ENCODE peak calls at places on chromosomes 5 and 9, in six cellular contexts. V is brain microvascular endothelial cell, P is ACHN, R is NCI-H524, N is AG04450, A is astrocyte of the spinal cord. Q is an unnamed sample.

GRCh38 chr9:29150606-29151005 is 1577.3 kb upstream of the C9orf72 start:
- DNase-seq in V (no peak), P (no peak), R (no peak), N (no peak), A (peak; percentile 30), Q (no peak)

GRCh38 chr5:55577353-55578060 is 42.7 kb upstream of the PLPP1 start:
- DNase-seq in V (no peak), P (no peak), R (no peak), N (no peak), A (peak; percentile 53), Q (no peak)

GRCh38 chr5:160486573-160486972 is 64.9 kb downstream of the PTTG1 start:
- DNase-seq in V (no peak), P (no peak), R (no peak), N (no peak), A (no peak), Q (no peak)

GRCh38 chr5:67432601-67433000 is 236.0 kb upstream of the CD180 start:
- DNase-seq in V (no peak), P (no peak), R (no peak), N (no peak), A (no peak), Q (no peak)

GRCh38 chr9:88831783-88832407 is 159.4 kb upstream of the S1PR3 start:
- DNase-seq in V (no peak), P (no peak), R (no peak), N (no peak), A (no peak), Q (no peak)

GRCh38 chr9:112869917-112870316 is 20.8 kb downstream of the SLC46A2 start:
- DNase-seq in V (no peak), P (no peak), R (no peak), N (no peak), A (no peak), Q (no peak)

GRCh38 chr9:116459576-116459975 is 227.5 kb upstream of the TRIM32 start:
- DNase-seq in V (no peak), P (no peak), R (no peak), N (no peak), A (no peak), Q (no peak)

GRCh38 chr9:128105538-128106175 is 21.9 kb downstream of the PTGES2 start:
- DNase-seq in V (no peak), P (no peak), R (no peak), N (no peak), A (no peak), Q (no peak)

GRCh38 chr5:65127181-65127901 is 354.4 kb downstream of the ADAMTS6 start:
- DNase-seq in V (peak; percentile 37), P (no peak), R (no peak), N (peak; percentile 85), A (peak; percentile 81), Q (no peak)

GRCh38 chr5:160359816-160360215 is 10.6 kb downstream of the C1QTNF2 start:
- DNase-seq in V (no peak), P (no peak), R (no peak), N (no peak), A (no peak), Q (no peak)

GRCh38 chr5:169742773-169743296 is 105.8 kb downstream of the DOCK2 start:
- DNase-seq in V (peak; percentile 75), P (no peak), R (peak; percentile 85), N (peak; percentile 59), A (peak; percentile 97), Q (no peak)

GRCh38 chr9:22065431-22065830 is 56.3 kb upstream of the CDKN2B start:
- DNase-seq in V (no peak), P (no peak), R (no peak), N (no peak), A (no peak), Q (no peak)

GRCh38 chr5:170223349-170223748 is 9.4 kb upstream of the C5orf58 start:
- DNase-seq in V (no peak), P (no peak), R (no peak), N (no peak), A (peak; percentile 13), Q (no peak)

GRCh38 chr9:121498150-121498486 is 1.5 kb downstream of the GGTA1 start:
- DNase-seq in V (peak; percentile 81), P (peak; percentile 75), R (peak; percentile 88), N (peak; percentile 29), A (peak; percentile 73), Q (peak; percentile 76)

Q was measured in NCI-H1417.